ENCODE peak calls at places on chromosomes 4 and X, in eight cellular contexts. O is stomach, I is Panc1, T is GM23338, R is transverse colon, Q is HepG2, A is sigmoid colon, C is suprapubic skin. E is an unnamed sample. For H3K4me1, the result is how much of the 10 kb centered on the place peaks cover.

GRCh38 chrX:74450803-74451449 is 29.6 kb downstream of the SLC16A2 start:
- DNase-seq in T (no peak), A (no peak), C (no peak), R (no peak), O (no peak), Q (no peak), I (peak), E (no peak)

GRCh38 chrX:131843996-131844395 is 179.1 kb upstream of the STK26 start:
- DNase-seq in A (no peak), R (no peak), Q (no peak), O (no peak), I (no peak), T (no peak), C (no peak), E (no peak)

GRCh38 chr4:25993564-25994185 is 79.7 kb downstream of the SMIM20 start:
- DNase-seq in Q (peak), A (no peak), I (no peak), T (peak), O (no peak), C (no peak), R (peak), E (no peak)

GRCh38 chrX:132612990-132613564 is 124.2 kb upstream of the MBNL3 start:
- DNase-seq in I (no peak), O (peak), R (peak), Q (no peak), A (no peak), T (peak), C (no peak), E (peak)

GRCh38 chrX:64206556-64207162 is 1.2 kb upstream of the AMER1 start:
- DNase-seq in O (no peak), C (no peak), R (peak), I (no peak), T (no peak), A (peak), Q (no peak), E (no peak)

GRCh38 chr4:14596437-14596836 is 405.8 kb upstream of the CPEB2 start:
- DNase-seq in O (no peak), R (no peak), C (no peak), T (no peak), Q (no peak), I (no peak), A (no peak), E (no peak)

GRCh38 chr4:56129431-56129861 is 180.7 kb downstream of the CEP135 start:
- DNase-seq in C (no peak), T (peak), R (peak), I (no peak), Q (peak), A (no peak), O (peak), E (no peak)

GRCh38 chrX:153634832-153635231 is 12.2 kb upstream of the DUSP9 start:
- DNase-seq in I (no peak), A (peak), O (no peak), Q (no peak), C (no peak), T (no peak), R (no peak), E (peak)

GRCh38 chr4:118835896-118836762 is at the start of gene SEC24D:
- DNase-seq in R (peak), T (peak), C (peak), Q (peak), A (peak), I (peak), O (peak), E (peak)

GRCh38 chrX:22128961-22129360 is 96.8 kb downstream of the PHEX start:
- DNase-seq in Q (no peak), A (no peak), I (no peak), R (no peak), T (no peak), O (no peak), C (no peak), E (no peak)

GRCh38 chr4:169136796-169137554 is 126.9 kb upstream of the CBR4 start:
- DNase-seq in O (no peak), A (no peak), R (no peak), T (no peak), C (no peak), Q (no peak), I (no peak), E (no peak)

GRCh38 chr4:174119051-174119450 is 164.4 kb downstream of the FBXO8 start:
- DNase-seq in Q (no peak), C (no peak), I (peak), O (no peak), T (no peak), A (no peak), R (no peak), E (no peak)

GRCh38 chrX:154458116-154458953 is at the start of gene PLXNA3:
- DNase-seq in T (peak), O (peak), I (no peak), C (no peak), R (peak), Q (no peak), A (no peak), E (peak)

GRCh38 chrX:148580016-148580415 is 79.6 kb downstream of the AFF2 start:
- DNase-seq in I (no peak), C (no peak), T (no peak), A (no peak), O (no peak), Q (no peak), R (no peak), E (no peak)

GRCh38 chr4:42412251-42412650 is 15.0 kb downstream of the SHISA3 start:
- DNase-seq in A (no peak), T (no peak), Q (no peak), I (no peak), O (no peak), R (no peak), C (no peak), E (no peak)

GRCh38 chrX:12825801-12826200 is 34.6 kb downstream of the PRPS2 start:
- DNase-seq in C (no peak), O (no peak), Q (no peak), R (no peak), A (no peak), I (no peak), T (no peak), E (no peak)

DNA sequence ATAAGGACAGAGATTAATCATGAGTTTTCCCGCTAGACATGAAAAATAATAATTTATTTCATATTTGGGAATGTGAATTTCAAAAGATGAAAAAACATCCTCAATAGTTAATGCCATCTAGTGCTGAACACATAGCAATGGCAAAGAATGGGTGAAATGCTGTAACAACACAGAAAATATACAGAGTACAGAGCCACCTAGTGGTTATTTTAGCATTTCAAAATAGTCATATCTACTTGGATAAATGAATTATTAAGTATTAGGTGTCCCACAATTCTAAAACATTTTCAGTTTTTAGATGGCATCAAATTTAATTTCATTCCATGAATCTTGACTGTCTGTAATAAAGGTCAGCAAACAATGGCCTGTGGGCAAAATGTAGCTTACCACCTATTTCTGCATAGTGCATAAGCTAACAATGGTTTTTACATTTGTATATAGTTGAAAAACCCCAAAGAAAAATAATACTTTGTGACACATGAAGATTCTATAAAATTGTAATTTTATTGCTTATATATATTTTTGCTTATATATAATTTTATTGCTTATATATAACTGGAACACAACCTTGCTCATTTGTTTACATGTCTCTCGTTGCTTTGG is 99.3 kb upstream of the FAM47C start:
- DNase-seq in I (no peak), A (no peak), R (no peak), O (no peak), Q (peak), C (no peak), T (peak), E (no peak)
- TF ChIP-seq POLR2AphosphoS5 in I (no peak), A (no peak), R (no peak), O (no peak), Q (no peak), C (no peak), T (no peak), E (no peak)

GRCh38 chr4:40678421-40678820 is 48.8 kb upstream of the RBM47 start:
- DNase-seq in A (no peak), T (no peak), Q (no peak), C (no peak), I (no peak), R (no peak), O (no peak), E (no peak)

GRCh38 chr4:40672528-40673522 is 43.2 kb upstream of the RBM47 start:
- DNase-seq in T (peak), O (no peak), A (no peak), R (no peak), I (no peak), C (no peak), Q (peak), E (no peak)

GRCh38 chr4:40669504-40669903 is 39.8 kb upstream of the RBM47 start:
- DNase-seq in Q (no peak), R (no peak), C (no peak), O (no peak), T (no peak), A (no peak), I (no peak), E (no peak)

DNA sequence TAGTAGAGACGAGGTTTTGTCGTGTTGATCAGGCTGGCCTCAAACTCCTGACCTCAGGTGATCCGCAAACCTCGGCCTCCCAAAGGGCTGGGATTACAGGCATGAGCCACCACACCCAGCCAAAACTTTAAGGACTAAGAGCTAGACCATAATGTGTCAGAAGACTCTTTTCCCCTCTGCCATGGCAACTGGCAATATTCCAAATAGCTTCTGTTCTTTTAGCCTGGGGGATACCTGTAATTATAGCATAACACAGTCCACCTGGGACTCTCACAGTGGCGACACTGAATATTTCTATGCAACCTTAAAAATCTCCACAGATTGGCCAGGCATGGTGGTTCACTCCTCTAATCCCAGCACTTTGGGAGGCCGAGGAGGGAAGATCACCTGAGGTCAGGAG is 45.5 kb upstream of the RBM47 start:
- DNase-seq in C (no peak), I (no peak), O (no peak), A (no peak), R (no peak), Q (no peak), T (no peak), E (no peak)
- H3K4me1 ChIP-seq in C (under half), I (under half), O (under half), A (under half), R (under half), Q (under half), T (under half), E (under half)

GRCh38 chr4:76434901-76435688 is at the start of gene SHROOM3:
- DNase-seq in T (peak), C (no peak), A (no peak), I (no peak), Q (no peak), O (no peak), R (no peak), E (no peak)
- H3K4me3 ChIP-seq in T (peak), C (peak), A (no peak), I (no peak), Q (no peak), O (peak), R (no peak), E (no peak)

DNA sequence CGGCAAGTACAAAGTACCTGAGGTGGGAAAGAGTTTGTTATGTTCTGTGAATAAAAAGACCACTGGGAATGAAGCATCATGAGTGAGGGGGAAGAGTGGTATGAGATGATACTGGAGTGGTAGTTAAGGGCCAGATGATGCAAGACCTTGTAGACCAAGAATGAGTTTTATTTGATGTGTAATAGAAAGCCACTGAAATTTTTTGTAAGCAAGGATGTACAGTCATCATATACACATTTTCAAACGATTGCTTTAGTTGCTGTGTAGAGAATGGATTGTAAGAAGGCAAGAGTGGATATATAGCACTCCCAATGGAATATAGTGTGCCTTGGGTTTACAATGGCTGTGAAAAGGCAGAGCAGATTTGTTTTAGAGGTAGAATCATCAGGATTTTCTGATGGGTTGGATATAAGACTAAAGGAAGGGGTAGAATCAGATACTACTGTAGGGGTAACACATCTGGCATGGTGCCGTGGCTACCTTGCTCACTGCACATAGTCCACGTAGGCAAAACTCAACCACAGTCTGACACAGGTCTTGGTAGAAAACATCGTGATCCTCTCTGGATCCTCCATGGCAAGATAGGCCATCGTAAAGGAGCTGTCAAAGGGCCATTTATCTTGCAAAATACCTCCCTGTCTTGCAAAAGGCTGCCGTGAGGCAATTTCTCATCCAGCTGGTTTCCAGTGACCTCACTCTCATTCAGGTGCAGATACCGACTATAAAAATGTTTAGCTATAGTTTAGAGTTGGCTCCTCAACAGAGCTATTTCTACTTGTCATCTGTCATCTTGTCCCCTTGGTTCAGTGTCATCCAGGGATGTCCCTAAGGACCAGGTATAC is 14.8 kb downstream of the TIFA start:
- DNase-seq in T (no peak), Q (no peak), C (no peak), R (no peak), I (peak), A (no peak), O (no peak), E (no peak)
- TF ChIP-seq POLR2AphosphoS5 in T (no peak), Q (no peak), C (no peak), R (no peak), I (no peak), A (no peak), O (no peak), E (no peak)

E was measured in spleen.